ENCODE peak calls at places on chromosomes 12 and 14, in five cellular contexts. One of them, this sample, is unnamed.

GRCh38 chr14:103848720-103849077 is 1.3 kb upstream of the PPP1R13B start:
- DNase-seq in suprapubic skin: peak; percentile 81
- DNase-seq in pancreas: no peak
- DNase-seq in nephron progenitor cell: no peak
- DNase-seq in Peyer's patch: peak; percentile 58
- DNase-seq in this sample: no peak

GRCh38 chr14:104293851-104294627 is 155.7 kb downstream of the KIF26A start:
- DNase-seq in suprapubic skin: peak; percentile 65
- DNase-seq in pancreas: peak; percentile 46
- DNase-seq in nephron progenitor cell: no peak
- DNase-seq in Peyer's patch: peak; percentile 44
- DNase-seq in this sample: no peak

GRCh38 chr12:122537021-122537420 is 10.0 kb downstream of the KNTC1 start:
- DNase-seq in suprapubic skin: no peak
- DNase-seq in pancreas: no peak
- DNase-seq in nephron progenitor cell: no peak
- DNase-seq in Peyer's patch: no peak
- DNase-seq in this sample: no peak

GRCh38 chr14:102442241-102443211 is 67.0 kb downstream of the ANKRD9 start:
- DNase-seq in suprapubic skin: no peak
- DNase-seq in pancreas: no peak
- DNase-seq in nephron progenitor cell: no peak
- DNase-seq in Peyer's patch: peak; percentile 92
- DNase-seq in this sample: no peak

GRCh38 chr14:92937229-92937937 is 14.4 kb downstream of the CHGA start:
- DNase-seq in suprapubic skin: no peak
- DNase-seq in pancreas: no peak
- DNase-seq in nephron progenitor cell: no peak
- DNase-seq in Peyer's patch: peak; percentile 64
- DNase-seq in this sample: no peak

GRCh38 chr14:25097120-25097519 is 47.2 kb upstream of the STXBP6 start:
- DNase-seq in suprapubic skin: no peak
- DNase-seq in pancreas: no peak
- DNase-seq in nephron progenitor cell: no peak
- DNase-seq in Peyer's patch: no peak
- DNase-seq in this sample: no peak

GRCh38 chr14:53742226-53742607 is 214.4 kb downstream of the BMP4 start:
- DNase-seq in suprapubic skin: no peak
- DNase-seq in pancreas: no peak
- DNase-seq in nephron progenitor cell: no peak
- DNase-seq in Peyer's patch: no peak
- DNase-seq in this sample: no peak

GRCh38 chr12:89212339-89212771 is 139.9 kb downstream of the DUSP6 start:
- DNase-seq in suprapubic skin: no peak
- DNase-seq in pancreas: no peak
- DNase-seq in nephron progenitor cell: no peak
- DNase-seq in Peyer's patch: no peak
- DNase-seq in this sample: no peak

GRCh38 chr14:92412912-92413311 is 89.9 kb downstream of the SLC24A4 start:
- DNase-seq in suprapubic skin: no peak
- DNase-seq in pancreas: no peak
- DNase-seq in nephron progenitor cell: no peak
- DNase-seq in Peyer's patch: no peak
- DNase-seq in this sample: no peak

GRCh38 chr12:114288071-114288470 is 117.9 kb downstream of the TBX5 start:
- DNase-seq in suprapubic skin: no peak
- DNase-seq in pancreas: no peak
- DNase-seq in nephron progenitor cell: no peak
- DNase-seq in Peyer's patch: no peak
- DNase-seq in this sample: no peak

GRCh38 chr12:116141110-116141832 is 136.2 kb downstream of the MED13L start:
- DNase-seq in suprapubic skin: no peak
- DNase-seq in pancreas: no peak
- DNase-seq in nephron progenitor cell: no peak
- DNase-seq in Peyer's patch: no peak
- DNase-seq in this sample: no peak

GRCh38 chr12:30599631-30600030 is 96.0 kb downstream of the IPO8 start:
- DNase-seq in suprapubic skin: no peak
- DNase-seq in pancreas: no peak
- DNase-seq in nephron progenitor cell: no peak
- DNase-seq in Peyer's patch: no peak
- DNase-seq in this sample: no peak

GRCh38 chr14:62957562-62957961 is 87.7 kb downstream of the KCNH5 start:
- DNase-seq in suprapubic skin: no peak
- DNase-seq in pancreas: no peak
- DNase-seq in nephron progenitor cell: no peak
- DNase-seq in Peyer's patch: no peak
- DNase-seq in this sample: no peak

DNA sequence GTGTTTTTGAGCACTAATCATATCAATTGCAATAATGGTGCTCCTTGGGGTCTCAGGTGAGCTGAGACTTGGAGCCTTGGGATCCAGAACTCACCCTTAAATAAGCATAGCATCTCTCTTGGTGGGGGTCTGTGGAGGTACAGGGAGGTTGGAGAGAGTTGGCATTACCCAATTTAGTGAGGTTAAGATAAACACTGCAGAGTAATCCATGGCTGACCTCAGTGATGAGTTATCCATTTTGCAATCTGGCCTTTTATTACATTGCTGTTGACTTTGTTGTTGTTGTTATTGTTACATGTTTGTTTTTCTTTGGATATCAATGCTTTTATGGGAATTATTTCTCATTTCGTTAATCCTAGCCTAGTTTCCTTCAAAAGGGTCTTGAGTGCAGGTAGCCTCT is 373.3 kb downstream of the NRXN3 start:
- DNase-seq in suprapubic skin: no peak
- DNase-seq in pancreas: no peak
- DNase-seq in nephron progenitor cell: no peak
- DNase-seq in Peyer's patch: no peak
- DNase-seq in this sample: no peak
- TF ChIP-seq CTCF in suprapubic skin: no peak
- TF ChIP-seq CTCF in pancreas: no peak
- TF ChIP-seq CTCF in nephron progenitor cell: no peak
- TF ChIP-seq CTCF in Peyer's patch: no peak
- TF ChIP-seq CTCF in this sample: no peak

GRCh38 chr14:99779751-99780150 is 13.5 kb upstream of the EML1 start:
- DNase-seq in suprapubic skin: no peak
- DNase-seq in pancreas: no peak
- DNase-seq in nephron progenitor cell: no peak
- DNase-seq in Peyer's patch: no peak
- DNase-seq in this sample: no peak
- TF ChIP-seq CTCF in suprapubic skin: no peak
- TF ChIP-seq CTCF in pancreas: no peak
- TF ChIP-seq CTCF in nephron progenitor cell: no peak
- TF ChIP-seq CTCF in Peyer's patch: no peak
- TF ChIP-seq CTCF in this sample: no peak

GRCh38 chr12:58433969-58434368 is 486.3 kb downstream of the LRIG3 start:
- DNase-seq in suprapubic skin: no peak
- DNase-seq in pancreas: no peak
- DNase-seq in nephron progenitor cell: no peak
- DNase-seq in Peyer's patch: no peak
- DNase-seq in this sample: no peak
- TF ChIP-seq CTCF in suprapubic skin: no peak
- TF ChIP-seq CTCF in pancreas: no peak
- TF ChIP-seq CTCF in nephron progenitor cell: no peak
- TF ChIP-seq CTCF in Peyer's patch: no peak
- TF ChIP-seq CTCF in this sample: no peak

GRCh38 chr12:81450920-81451739 is 308.0 kb downstream of the PPFIA2 start:
- DNase-seq in suprapubic skin: no peak
- DNase-seq in pancreas: no peak
- DNase-seq in nephron progenitor cell: peak; percentile 56
- DNase-seq in Peyer's patch: no peak
- DNase-seq in this sample: no peak
- TF ChIP-seq CTCF in suprapubic skin: no peak
- TF ChIP-seq CTCF in pancreas: peak; percentile 9
- TF ChIP-seq CTCF in nephron progenitor cell: peak; percentile 64
- TF ChIP-seq CTCF in Peyer's patch: peak; percentile 28
- TF ChIP-seq CTCF in this sample: no peak

GRCh38 chr12:77996670-77997069 is 166.0 kb downstream of the NAV3 start:
- DNase-seq in suprapubic skin: no peak
- DNase-seq in pancreas: no peak
- DNase-seq in nephron progenitor cell: no peak
- DNase-seq in Peyer's patch: no peak
- DNase-seq in this sample: no peak
- TF ChIP-seq CTCF in suprapubic skin: no peak
- TF ChIP-seq CTCF in pancreas: no peak
- TF ChIP-seq CTCF in nephron progenitor cell: no peak
- TF ChIP-seq CTCF in Peyer's patch: no peak
- TF ChIP-seq CTCF in this sample: no peak

DNA sequence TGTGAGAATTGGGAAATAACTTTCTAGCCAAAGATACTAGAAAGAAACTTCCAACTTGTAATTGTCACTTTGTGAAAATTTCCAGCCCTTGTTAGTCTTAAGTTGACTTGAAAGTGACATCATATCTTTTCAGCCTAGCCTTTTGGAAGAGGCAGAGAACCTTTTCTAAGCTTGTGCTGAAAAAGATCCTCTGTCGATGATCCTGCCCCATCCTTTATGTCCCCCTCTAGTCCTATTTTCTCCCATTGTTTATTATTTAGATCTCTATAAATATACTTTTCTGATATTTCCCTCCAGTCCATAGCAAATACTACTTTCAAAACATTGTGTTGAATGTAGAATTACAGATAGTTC is 2.8 kb downstream of the CHST11 start:
- DNase-seq in suprapubic skin: no peak
- DNase-seq in pancreas: no peak
- DNase-seq in nephron progenitor cell: no peak
- DNase-seq in Peyer's patch: no peak
- DNase-seq in this sample: no peak
- TF ChIP-seq CTCF in suprapubic skin: no peak
- TF ChIP-seq CTCF in pancreas: no peak
- TF ChIP-seq CTCF in nephron progenitor cell: no peak
- TF ChIP-seq CTCF in Peyer's patch: no peak
- TF ChIP-seq CTCF in this sample: no peak

DNA sequence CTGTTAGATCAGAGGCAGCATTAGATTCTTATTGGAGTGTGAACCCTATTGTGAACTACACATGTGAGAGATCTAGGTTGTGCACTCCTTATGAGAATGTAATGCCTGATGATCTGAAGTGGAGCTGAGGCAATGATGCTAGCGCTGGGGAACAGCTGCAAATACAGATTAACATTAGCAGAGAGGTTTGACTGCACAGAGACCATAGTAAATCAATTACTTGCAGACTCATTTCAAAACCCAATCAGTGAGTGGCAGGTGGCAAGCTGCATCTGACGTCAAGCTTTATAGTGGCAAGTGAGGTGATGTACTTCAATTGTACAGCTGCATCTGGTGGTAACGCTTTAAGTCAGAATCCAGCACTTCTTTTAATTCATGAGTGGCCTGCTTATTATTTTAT is 141.6 kb downstream of the GPHN start:
- DNase-seq in suprapubic skin: no peak
- DNase-seq in pancreas: no peak
- DNase-seq in nephron progenitor cell: no peak
- DNase-seq in Peyer's patch: no peak
- DNase-seq in this sample: no peak
- TF ChIP-seq CTCF in suprapubic skin: no peak
- TF ChIP-seq CTCF in pancreas: no peak
- TF ChIP-seq CTCF in nephron progenitor cell: no peak
- TF ChIP-seq CTCF in Peyer's patch: no peak
- TF ChIP-seq CTCF in this sample: no peak

GRCh38 chr12:32922546-32923297 is 26.1 kb upstream of the PKP2 start:
- DNase-seq in suprapubic skin: no peak
- DNase-seq in pancreas: no peak
- DNase-seq in nephron progenitor cell: no peak
- DNase-seq in Peyer's patch: no peak
- DNase-seq in this sample: no peak

GRCh38 chr12:32921397-32921796 is 24.8 kb upstream of the PKP2 start:
- DNase-seq in suprapubic skin: no peak
- DNase-seq in pancreas: no peak
- DNase-seq in nephron progenitor cell: no peak
- DNase-seq in Peyer's patch: no peak
- DNase-seq in this sample: no peak

GRCh38 chr12:32920506-32921085 is 24.0 kb upstream of the PKP2 start:
- DNase-seq in suprapubic skin: no peak
- DNase-seq in pancreas: no peak
- DNase-seq in nephron progenitor cell: no peak
- DNase-seq in Peyer's patch: no peak
- DNase-seq in this sample: no peak

GRCh38 chr12:32917094-32917611 is 20.6 kb upstream of the PKP2 start:
- DNase-seq in suprapubic skin: no peak
- DNase-seq in pancreas: no peak
- DNase-seq in nephron progenitor cell: no peak
- DNase-seq in Peyer's patch: no peak
- DNase-seq in this sample: no peak

GRCh38 chr12:32918890-32919791 is 22.6 kb upstream of the PKP2 start:
- DNase-seq in suprapubic skin: no peak
- DNase-seq in pancreas: no peak
- DNase-seq in nephron progenitor cell: peak; percentile 12
- DNase-seq in Peyer's patch: no peak
- DNase-seq in this sample: no peak
- TF ChIP-seq CTCF in suprapubic skin: no peak
- TF ChIP-seq CTCF in pancreas: no peak
- TF ChIP-seq CTCF in nephron progenitor cell: peak; percentile 63
- TF ChIP-seq CTCF in Peyer's patch: peak; percentile 27
- TF ChIP-seq CTCF in this sample: no peak

This sample was measured in omental fat pad.